ENCODE peak calls at places on chromosomes 4 and X, in ten cellular contexts. E is activated effector memory CD4-positive, alpha-beta T cell treated with Interleukin-2 at 50 U/mL for 16 hours; T is nucleus accumbens; K is myocyte; R is NCI-H2081; J is HAP-1; Y is Panc1; V is activated CD4-positive, alpha-beta T cell treated with anti-CD3 and anti-CD28 coated beads, Interleukin-2, amount 10 ng/mL, durations not matched to agents 7 days and 5 days; C is AG20443; Q is progenitor cell of endocrine pancreas. M is an unnamed sample.

GRCh38 chr4:78784255-78784654 is 8.1 kb downstream of the BMP2K start:
- DNase-seq in E (no peak), T (no peak), K (peak; percentile 94), R (no peak), J (no peak), Y (no peak), V (no peak), C (peak; percentile 66), Q (no peak), M (no peak)

GRCh38 chr4:176238157-176238608 is 30.8 kb downstream of the ASB5 start:
- DNase-seq in E (no peak), T (no peak), K (peak; percentile 73), R (no peak), J (no peak), Y (peak; percentile 13), V (no peak), C (peak; percentile 39), Q (no peak), M (no peak)

GRCh38 chrX:131010186-131010585 is 48.0 kb upstream of the ARHGAP36 start:
- DNase-seq in E (no peak), T (no peak), K (no peak), R (no peak), J (no peak), Y (no peak), V (no peak), C (no peak), Q (no peak), M (no peak)

GRCh38 chr4:125198916-125199315 is 115.8 kb upstream of the FAT4 start:
- DNase-seq in E (no peak), T (no peak), K (no peak), R (no peak), J (no peak), Y (peak; percentile 42), V (no peak), C (peak; percentile 11), Q (no peak), M (peak; percentile 5)

GRCh38 chr4:185774815-185775684 is 36.9 kb downstream of the SORBS2 start:
- DNase-seq in E (no peak), T (no peak), K (peak; percentile 82), R (no peak), J (no peak), Y (no peak), V (no peak), C (peak; percentile 88), Q (no peak), M (no peak)

GRCh38 chr4:5033266-5033945 is 14.1 kb upstream of the CYTL1 start:
- DNase-seq in E (no peak), T (no peak), K (no peak), R (no peak), J (no peak), Y (no peak), V (no peak), C (peak; percentile 39), Q (no peak), M (no peak)

GRCh38 chr4:35604724-35605123 is 639.6 kb downstream of the ARAP2 start:
- DNase-seq in E (no peak), T (no peak), K (no peak), R (no peak), J (no peak), Y (no peak), V (no peak), C (no peak), Q (no peak), M (no peak)

GRCh38 chrX:43556207-43556606 is 99.9 kb upstream of the MAOA start:
- DNase-seq in E (no peak), T (no peak), K (no peak), R (no peak), J (no peak), Y (no peak), V (no peak), C (no peak), Q (no peak), M (no peak)

GRCh38 chr4:98446499-98447375 is 185.6 kb downstream of the RAP1GDS1 start:
- DNase-seq in E (peak; percentile 52), T (no peak), K (peak; percentile 78), R (no peak), J (no peak), Y (no peak), V (peak; percentile 69), C (no peak), Q (no peak), M (no peak)

GRCh38 chr4:99705891-99706290 is 48.3 kb upstream of the C4orf54 start:
- DNase-seq in E (no peak), T (no peak), K (no peak), R (no peak), J (no peak), Y (no peak), V (no peak), C (no peak), Q (no peak), M (no peak)

GRCh38 chr4:177696438-177696966 is 254.3 kb upstream of the AGA start:
- DNase-seq in E (no peak), T (no peak), K (no peak), R (no peak), J (no peak), Y (no peak), V (no peak), C (no peak), Q (no peak), M (no peak)

GRCh38 chr4:14726441-14727405 is 275.6 kb upstream of the CPEB2 start:
- DNase-seq in E (no peak), T (no peak), K (no peak), R (no peak), J (no peak), Y (no peak), V (no peak), C (no peak), Q (no peak), M (no peak)

M was measured in T-helper 2 cell.